ENCODE peak calls at places on chromosome 3, in five cellular contexts. One of them, this sample, is unnamed.
A peak's percentile ranks its signal among the peaks of the same experiment; 100 is the strongest.

GRCh38 chr3:126113733-126114132 is 29.8 kb upstream of the SLC41A3 start:
- DNase-seq in heart left ventricle: no peak
- DNase-seq in fibroblast of pulmonary artery: no peak
- DNase-seq in cortex of kidney: no peak
- DNase-seq in NCI-H2107: no peak
- DNase-seq in this sample: no peak

GRCh38 chr3:13861461-13861860 is 18.4 kb downstream of the WNT7A start:
- DNase-seq in NCI-H2107: no peak
- DNase-seq in heart left ventricle: no peak
- DNase-seq in fibroblast of pulmonary artery: no peak
- DNase-seq in cortex of kidney: no peak
- DNase-seq in this sample: no peak

GRCh38 chr3:50623840-50624474 is 7.0 kb downstream of the MAPKAPK3 start:
- DNase-seq in fibroblast of pulmonary artery: no peak
- DNase-seq in heart left ventricle: no peak
- DNase-seq in cortex of kidney: no peak
- DNase-seq in NCI-H2107: no peak
- DNase-seq in this sample: no peak

GRCh38 chr3:171458857-171459129 is 1.4 kb downstream of the TNIK start:
- DNase-seq in NCI-H2107: no peak
- DNase-seq in heart left ventricle: no peak
- DNase-seq in fibroblast of pulmonary artery: no peak
- DNase-seq in cortex of kidney: no peak
- DNase-seq in this sample: no peak

GRCh38 chr3:106640353-106640752 is 736.9 kb upstream of the CCDC54 start:
- DNase-seq in fibroblast of pulmonary artery: no peak
- DNase-seq in heart left ventricle: no peak
- DNase-seq in cortex of kidney: no peak
- DNase-seq in NCI-H2107: no peak
- DNase-seq in this sample: no peak

GRCh38 chr3:33790091-33790490 is 8.3 kb upstream of the PDCD6IP start:
- DNase-seq in fibroblast of pulmonary artery: no peak
- DNase-seq in NCI-H2107: no peak
- DNase-seq in heart left ventricle: no peak
- DNase-seq in cortex of kidney: no peak
- DNase-seq in this sample: no peak

GRCh38 chr3:25306066-25306465 is 122.0 kb upstream of the RARB start:
- DNase-seq in cortex of kidney: no peak
- DNase-seq in heart left ventricle: no peak
- DNase-seq in NCI-H2107: no peak
- DNase-seq in fibroblast of pulmonary artery: no peak
- DNase-seq in this sample: no peak

GRCh38 chr3:10936686-10937085 is 55.9 kb upstream of the SLC6A1 start:
- DNase-seq in heart left ventricle: no peak
- DNase-seq in cortex of kidney: no peak
- DNase-seq in fibroblast of pulmonary artery: no peak
- DNase-seq in NCI-H2107: no peak
- DNase-seq in this sample: no peak

GRCh38 chr3:172156309-172156998 is 117.1 kb downstream of the FNDC3B start:
- DNase-seq in NCI-H2107: no peak
- DNase-seq in fibroblast of pulmonary artery: no peak
- DNase-seq in cortex of kidney: no peak
- DNase-seq in heart left ventricle: no peak
- DNase-seq in this sample: no peak

GRCh38 chr3:37456791-37457190 is 282.4 kb upstream of the LRRFIP2 start:
- DNase-seq in NCI-H2107: no peak
- DNase-seq in cortex of kidney: no peak
- DNase-seq in heart left ventricle: no peak
- DNase-seq in fibroblast of pulmonary artery: peak; percentile 10
- DNase-seq in this sample: no peak

GRCh38 chr3:27345493-27345892 is 23.7 kb downstream of the NEK10 start:
- DNase-seq in cortex of kidney: no peak
- DNase-seq in heart left ventricle: no peak
- DNase-seq in fibroblast of pulmonary artery: no peak
- DNase-seq in NCI-H2107: no peak
- DNase-seq in this sample: no peak

GRCh38 chr3:133494469-133494868 is 79.0 kb upstream of the CDV3 start:
- DNase-seq in NCI-H2107: no peak
- DNase-seq in cortex of kidney: no peak
- DNase-seq in fibroblast of pulmonary artery: peak; percentile 47
- DNase-seq in heart left ventricle: no peak
- DNase-seq in this sample: no peak